ENCODE peak calls at places on chromosome 22, in six cellular contexts. One of them, this sample, is unnamed.

GRCh38 chr22:42757475-42757874 is 36.8 kb upstream of the A4GALT start:
- DNase-seq in CD4-positive, alpha-beta T cell: no peak
- DNase-seq in astrocyte of the spinal cord: peak
- DNase-seq in GM12865: no peak
- DNase-seq in neural progenitor cell: peak
- DNase-seq in AG04450: no peak
- DNase-seq in this sample: no peak

GRCh38 chr22:30636226-30637077 is 871 bp downstream of the SLC35E4 start:
- DNase-seq in CD4-positive, alpha-beta T cell: no peak
- DNase-seq in astrocyte of the spinal cord: peak
- DNase-seq in GM12865: peak
- DNase-seq in neural progenitor cell: peak
- DNase-seq in AG04450: no peak
- DNase-seq in this sample: no peak

GRCh38 chr22:29128891-29129643 is 56.2 kb downstream of the KREMEN1 start:
- DNase-seq in CD4-positive, alpha-beta T cell: no peak
- DNase-seq in astrocyte of the spinal cord: no peak
- DNase-seq in GM12865: no peak
- DNase-seq in neural progenitor cell: no peak
- DNase-seq in AG04450: no peak
- DNase-seq in this sample: no peak

GRCh38 chr22:47388778-47389177 is 626.3 kb downstream of the TBC1D22A start:
- DNase-seq in CD4-positive, alpha-beta T cell: no peak
- DNase-seq in astrocyte of the spinal cord: no peak
- DNase-seq in GM12865: no peak
- DNase-seq in neural progenitor cell: no peak
- DNase-seq in AG04450: no peak
- DNase-seq in this sample: no peak

GRCh38 chr22:46514592-46515207 is 22.7 kb downstream of the CELSR1 start:
- DNase-seq in CD4-positive, alpha-beta T cell: no peak
- DNase-seq in astrocyte of the spinal cord: peak
- DNase-seq in GM12865: no peak
- DNase-seq in neural progenitor cell: no peak
- DNase-seq in AG04450: no peak
- DNase-seq in this sample: no peak

GRCh38 chr22:38109391-38110000 is 988 bp downstream of the BAIAP2L2 start:
- DNase-seq in CD4-positive, alpha-beta T cell: no peak
- DNase-seq in astrocyte of the spinal cord: no peak
- DNase-seq in GM12865: no peak
- DNase-seq in neural progenitor cell: peak
- DNase-seq in AG04450: no peak
- DNase-seq in this sample: no peak

GRCh38 chr22:30921108-30921507 is 47.5 kb downstream of the MORC2 start:
- DNase-seq in CD4-positive, alpha-beta T cell: no peak
- DNase-seq in astrocyte of the spinal cord: no peak
- DNase-seq in GM12865: no peak
- DNase-seq in neural progenitor cell: no peak
- DNase-seq in AG04450: no peak
- DNase-seq in this sample: no peak

GRCh38 chr22:50497093-50497492 is 10.4 kb downstream of the LMF2 start:
- DNase-seq in CD4-positive, alpha-beta T cell: no peak
- DNase-seq in astrocyte of the spinal cord: no peak
- DNase-seq in GM12865: no peak
- DNase-seq in neural progenitor cell: no peak
- DNase-seq in AG04450: no peak
- DNase-seq in this sample: no peak

GRCh38 chr22:40216041-40216756 is 38.5 kb downstream of the TNRC6B start:
- DNase-seq in CD4-positive, alpha-beta T cell: no peak
- DNase-seq in astrocyte of the spinal cord: no peak
- DNase-seq in GM12865: peak
- DNase-seq in neural progenitor cell: no peak
- DNase-seq in AG04450: no peak
- DNase-seq in this sample: no peak

GRCh38 chr22:49566693-49567092 is 261.0 kb downstream of the BRD1 start:
- DNase-seq in CD4-positive, alpha-beta T cell: no peak
- DNase-seq in astrocyte of the spinal cord: no peak
- DNase-seq in GM12865: no peak
- DNase-seq in neural progenitor cell: no peak
- DNase-seq in AG04450: no peak
- DNase-seq in this sample: no peak

GRCh38 chr22:18974477-18975180 is 38.5 kb upstream of the PRODH start:
- DNase-seq in CD4-positive, alpha-beta T cell: no peak
- DNase-seq in astrocyte of the spinal cord: no peak
- DNase-seq in GM12865: no peak
- DNase-seq in neural progenitor cell: no peak
- DNase-seq in AG04450: no peak
- DNase-seq in this sample: no peak

GRCh38 chr22:50674606-50675552 is 2.3 kb downstream of the SHANK3 start:
- DNase-seq in CD4-positive, alpha-beta T cell: no peak
- DNase-seq in astrocyte of the spinal cord: no peak
- DNase-seq in GM12865: no peak
- DNase-seq in neural progenitor cell: peak
- DNase-seq in AG04450: no peak
- DNase-seq in this sample: peak

GRCh38 chr22:36986242-36986821 is 32.9 kb downstream of the TST start:
- DNase-seq in CD4-positive, alpha-beta T cell: no peak
- DNase-seq in astrocyte of the spinal cord: no peak
- DNase-seq in GM12865: peak
- DNase-seq in neural progenitor cell: peak
- DNase-seq in AG04450: no peak
- DNase-seq in this sample: no peak

GRCh38 chr22:20510811-20511577 is 3.6 kb downstream of the MED15 start:
- DNase-seq in CD4-positive, alpha-beta T cell: no peak
- DNase-seq in astrocyte of the spinal cord: no peak
- DNase-seq in GM12865: no peak
- DNase-seq in neural progenitor cell: no peak
- DNase-seq in AG04450: no peak
- DNase-seq in this sample: no peak

GRCh38 chr22:20508815-20509271 is 1.4 kb downstream of the MED15 start:
- DNase-seq in CD4-positive, alpha-beta T cell: no peak
- DNase-seq in astrocyte of the spinal cord: no peak
- DNase-seq in GM12865: peak
- DNase-seq in neural progenitor cell: no peak
- DNase-seq in AG04450: no peak
- DNase-seq in this sample: no peak

GRCh38 chr22:20506543-20507252 is 712 bp upstream of the MED15 start:
- DNase-seq in CD4-positive, alpha-beta T cell: no peak
- DNase-seq in astrocyte of the spinal cord: no peak
- DNase-seq in GM12865: no peak
- DNase-seq in neural progenitor cell: no peak
- DNase-seq in AG04450: no peak
- DNase-seq in this sample: no peak

GRCh38 chr22:20509344-20510047 is 2.1 kb downstream of the MED15 start:
- DNase-seq in CD4-positive, alpha-beta T cell: peak
- DNase-seq in astrocyte of the spinal cord: peak
- DNase-seq in GM12865: peak
- DNase-seq in neural progenitor cell: peak
- DNase-seq in AG04450: peak
- DNase-seq in this sample: no peak

GRCh38 chr22:20507253-20508066 is at the start of gene MED15:
- DNase-seq in CD4-positive, alpha-beta T cell: peak
- DNase-seq in astrocyte of the spinal cord: peak
- DNase-seq in GM12865: peak
- DNase-seq in neural progenitor cell: peak
- DNase-seq in AG04450: peak
- DNase-seq in this sample: peak
- TF ChIP-seq CTCF in CD4-positive, alpha-beta T cell: no peak
- TF ChIP-seq CTCF in astrocyte of the spinal cord: no peak
- TF ChIP-seq CTCF in GM12865: no peak
- TF ChIP-seq CTCF in neural progenitor cell: peak
- TF ChIP-seq CTCF in AG04450: no peak
- TF ChIP-seq CTCF in this sample: no peak

GRCh38 chr22:33386270-33386669 is 328.1 kb upstream of the SYN3 start:
- DNase-seq in CD4-positive, alpha-beta T cell: no peak
- DNase-seq in astrocyte of the spinal cord: no peak
- DNase-seq in GM12865: peak
- DNase-seq in neural progenitor cell: no peak
- DNase-seq in AG04450: no peak
- DNase-seq in this sample: no peak
- TF ChIP-seq CTCF in CD4-positive, alpha-beta T cell: no peak
- TF ChIP-seq CTCF in astrocyte of the spinal cord: no peak
- TF ChIP-seq CTCF in GM12865: no peak
- TF ChIP-seq CTCF in neural progenitor cell: no peak
- TF ChIP-seq CTCF in AG04450: no peak
- TF ChIP-seq CTCF in this sample: no peak

DNA sequence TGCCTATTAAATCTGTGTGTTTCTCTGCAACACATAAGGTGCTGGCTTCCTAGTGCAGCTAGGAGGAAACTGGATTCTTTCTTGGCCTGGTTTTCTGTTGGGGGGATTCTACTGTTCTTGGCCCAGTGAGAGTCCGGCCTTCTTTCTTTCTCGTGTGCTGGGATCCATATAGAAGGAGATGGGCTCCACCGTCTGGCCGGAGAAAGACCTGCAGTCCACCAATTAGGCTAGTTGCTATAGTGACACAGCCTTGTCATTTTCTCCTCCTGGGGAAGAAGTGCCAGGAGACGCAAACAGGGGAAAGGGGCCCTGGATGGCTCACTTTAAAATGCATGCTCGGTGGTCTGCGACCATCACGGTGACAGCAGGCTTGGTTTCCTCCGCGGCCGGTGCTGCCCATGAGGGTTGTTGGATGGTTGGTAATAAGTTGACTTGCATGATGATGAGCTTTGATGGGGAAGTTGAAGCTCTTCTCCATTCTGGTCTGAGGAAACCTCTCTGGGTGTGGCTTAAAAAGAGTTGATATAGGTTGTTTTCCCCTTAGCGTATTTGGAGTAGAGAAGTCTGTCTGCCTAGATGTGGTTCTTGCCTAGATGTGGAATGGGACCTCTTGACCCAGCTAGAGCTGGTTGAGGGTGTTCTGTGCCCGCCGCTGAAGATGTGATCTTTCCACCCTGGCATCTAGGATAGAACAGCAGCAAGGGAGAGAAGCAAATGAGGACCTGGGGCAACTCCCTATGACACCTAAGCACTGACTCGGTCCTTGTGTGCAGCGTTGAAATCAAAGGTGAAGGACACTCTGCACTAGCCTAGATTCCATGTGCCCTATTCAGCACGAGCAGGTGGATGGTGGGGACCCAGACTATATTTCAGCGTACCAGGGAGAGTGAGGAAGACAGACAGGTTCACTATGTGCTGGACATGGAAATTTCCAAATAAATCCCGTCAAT is 1335.0 kb downstream of the BRD1 start:
- DNase-seq in CD4-positive, alpha-beta T cell: no peak
- DNase-seq in astrocyte of the spinal cord: peak
- DNase-seq in GM12865: peak
- DNase-seq in neural progenitor cell: peak
- DNase-seq in AG04450: peak
- DNase-seq in this sample: peak
- TF ChIP-seq CTCF in CD4-positive, alpha-beta T cell: no peak
- TF ChIP-seq CTCF in astrocyte of the spinal cord: peak
- TF ChIP-seq CTCF in GM12865: peak
- TF ChIP-seq CTCF in neural progenitor cell: peak
- TF ChIP-seq CTCF in AG04450: peak
- TF ChIP-seq CTCF in this sample: peak

GRCh38 chr22:45338795-45339194 is 29.1 kb downstream of the FAM118A start:
- DNase-seq in CD4-positive, alpha-beta T cell: no peak
- DNase-seq in astrocyte of the spinal cord: no peak
- DNase-seq in GM12865: no peak
- DNase-seq in neural progenitor cell: no peak
- DNase-seq in AG04450: no peak
- DNase-seq in this sample: no peak

GRCh38 chr22:45340323-45340722 is 30.6 kb downstream of the FAM118A start:
- DNase-seq in CD4-positive, alpha-beta T cell: no peak
- DNase-seq in astrocyte of the spinal cord: no peak
- DNase-seq in GM12865: no peak
- DNase-seq in neural progenitor cell: no peak
- DNase-seq in AG04450: no peak
- DNase-seq in this sample: no peak

GRCh38 chr22:45343143-45343542 is 33.4 kb downstream of the FAM118A start:
- DNase-seq in CD4-positive, alpha-beta T cell: no peak
- DNase-seq in astrocyte of the spinal cord: no peak
- DNase-seq in GM12865: no peak
- DNase-seq in neural progenitor cell: no peak
- DNase-seq in AG04450: no peak
- DNase-seq in this sample: no peak

GRCh38 chr22:45341503-45341902 is 31.8 kb downstream of the FAM118A start:
- DNase-seq in CD4-positive, alpha-beta T cell: peak
- DNase-seq in astrocyte of the spinal cord: no peak
- DNase-seq in GM12865: peak
- DNase-seq in neural progenitor cell: no peak
- DNase-seq in AG04450: no peak
- DNase-seq in this sample: no peak

DNA sequence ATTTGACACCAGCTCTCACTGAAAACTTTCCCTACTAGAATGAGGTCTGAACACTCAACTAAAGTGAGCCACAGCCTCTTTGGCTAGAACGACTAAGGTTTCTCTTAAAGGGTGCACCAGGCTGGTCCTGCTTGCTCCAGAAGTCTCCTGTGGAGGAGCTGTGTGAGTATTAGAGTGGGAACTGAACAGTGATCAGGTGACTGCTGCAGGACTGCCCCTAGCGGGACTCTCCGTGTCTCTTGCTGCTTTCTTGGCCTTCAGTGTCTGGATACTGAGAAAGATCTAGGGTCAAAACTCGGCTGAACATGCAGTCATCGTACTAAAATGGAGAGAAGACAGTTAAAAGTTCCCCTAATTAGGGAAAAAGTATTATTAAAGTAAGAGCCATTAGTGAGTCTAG is 34.6 kb downstream of the FAM118A start:
- DNase-seq in CD4-positive, alpha-beta T cell: no peak
- DNase-seq in astrocyte of the spinal cord: peak
- DNase-seq in GM12865: no peak
- DNase-seq in neural progenitor cell: peak
- DNase-seq in AG04450: no peak
- DNase-seq in this sample: no peak
- TF ChIP-seq CTCF in CD4-positive, alpha-beta T cell: no peak
- TF ChIP-seq CTCF in astrocyte of the spinal cord: peak
- TF ChIP-seq CTCF in GM12865: no peak
- TF ChIP-seq CTCF in neural progenitor cell: peak
- TF ChIP-seq CTCF in AG04450: peak
- TF ChIP-seq CTCF in this sample: peak

DNA sequence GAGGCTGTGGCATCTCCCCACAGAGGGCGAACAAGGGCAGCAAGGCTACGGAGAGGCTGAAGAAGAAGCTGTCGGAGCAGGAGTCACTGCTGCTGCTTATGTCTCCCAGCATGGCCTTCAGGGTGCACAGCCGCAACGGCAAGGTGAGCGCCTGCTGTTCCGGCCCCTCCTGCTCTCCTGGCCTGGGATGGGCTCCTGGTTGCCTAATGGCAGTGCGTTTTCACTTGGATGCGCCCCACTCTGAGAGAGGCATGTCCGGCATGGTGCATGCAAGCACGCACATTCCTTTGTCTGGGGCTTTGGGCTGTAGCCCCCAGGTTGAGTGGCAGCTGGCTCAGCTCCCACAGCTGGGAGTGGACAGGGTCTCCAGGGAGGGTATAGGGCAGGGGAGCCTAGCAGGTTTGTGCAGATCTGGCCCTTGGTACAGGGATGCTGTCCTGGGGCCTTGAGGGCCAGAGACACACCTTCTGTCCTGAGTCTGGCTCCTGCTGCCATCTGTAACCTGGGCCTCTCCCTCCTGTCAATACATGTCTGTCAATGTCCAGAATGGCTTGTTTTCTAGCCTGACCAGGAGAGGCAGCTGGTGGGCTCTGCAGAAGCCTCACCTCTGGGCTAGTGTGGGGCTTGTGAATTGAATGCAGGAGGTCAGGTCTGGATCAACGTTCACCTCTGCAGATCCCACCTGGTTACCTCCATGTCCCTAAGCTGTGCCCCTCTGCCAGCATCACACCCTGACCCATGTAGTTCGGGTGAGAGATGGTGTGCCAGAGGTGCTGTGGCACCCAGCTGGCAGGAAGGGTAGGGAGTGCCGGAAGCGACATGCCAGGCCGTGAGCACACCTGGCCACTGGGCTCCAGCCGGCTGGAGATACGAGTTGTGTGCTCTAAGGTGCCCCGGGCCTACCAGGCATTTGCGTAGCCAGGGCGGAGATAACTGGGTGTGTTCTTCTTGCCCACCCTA is 107.1 kb downstream of the BCR start:
- DNase-seq in CD4-positive, alpha-beta T cell: no peak
- DNase-seq in astrocyte of the spinal cord: no peak
- DNase-seq in GM12865: no peak
- DNase-seq in neural progenitor cell: no peak
- DNase-seq in AG04450: no peak
- DNase-seq in this sample: no peak
- TF ChIP-seq CTCF in CD4-positive, alpha-beta T cell: no peak
- TF ChIP-seq CTCF in astrocyte of the spinal cord: no peak
- TF ChIP-seq CTCF in GM12865: no peak
- TF ChIP-seq CTCF in neural progenitor cell: no peak
- TF ChIP-seq CTCF in AG04450: no peak
- TF ChIP-seq CTCF in this sample: no peak